ENCODE peak calls at places on chromosomes 6 and 20, in six cellular contexts. H is GM13977, I is left ventricle myocardium inferior, A is heart right ventricle, D is foreskin fibroblast, V is ovary. B is an unnamed sample.

GRCh38 chr6:121780325-121781313 is 345.2 kb downstream of the GJA1 start:
- DNase-seq in H (no peak), I (peak), A (peak), D (peak), V (peak), B (peak)

GRCh38 chr20:53828673-53829085 is 235.0 kb upstream of the ZNF217 start:
- DNase-seq in H (no peak), I (no peak), A (peak), D (peak), V (no peak), B (no peak)

GRCh38 chr6:154403803-154404202 is 47.2 kb upstream of the IPCEF1 start:
- DNase-seq in H (no peak), I (no peak), A (peak), D (peak), V (peak), B (no peak)

GRCh38 chr6:140921366-140922226 is 1211.1 kb upstream of the GJE1 start:
- DNase-seq in H (peak), I (no peak), A (peak), D (peak), V (no peak), B (no peak)

GRCh38 chr6:91288741-91289140 is 701.9 kb upstream of the MAP3K7 start:
- DNase-seq in H (no peak), I (no peak), A (no peak), D (no peak), V (no peak), B (no peak)

GRCh38 chr20:63172726-63173125 is 43.2 kb downstream of the YTHDF1 start:
- DNase-seq in H (peak), I (no peak), A (no peak), D (no peak), V (no peak), B (no peak)

GRCh38 chr6:42375905-42376304 is 75.8 kb downstream of the TRERF1 start:
- DNase-seq in H (no peak), I (no peak), A (no peak), D (no peak), V (no peak), B (no peak)

GRCh38 chr6:27312146-27312949 is at the start of gene POM121L2:
- DNase-seq in H (peak), I (no peak), A (no peak), D (peak), V (no peak), B (no peak)

GRCh38 chr20:20367681-20368413 is at the start of gene INSM1:
- DNase-seq in H (peak), I (no peak), A (no peak), D (no peak), V (no peak), B (no peak)

DNA sequence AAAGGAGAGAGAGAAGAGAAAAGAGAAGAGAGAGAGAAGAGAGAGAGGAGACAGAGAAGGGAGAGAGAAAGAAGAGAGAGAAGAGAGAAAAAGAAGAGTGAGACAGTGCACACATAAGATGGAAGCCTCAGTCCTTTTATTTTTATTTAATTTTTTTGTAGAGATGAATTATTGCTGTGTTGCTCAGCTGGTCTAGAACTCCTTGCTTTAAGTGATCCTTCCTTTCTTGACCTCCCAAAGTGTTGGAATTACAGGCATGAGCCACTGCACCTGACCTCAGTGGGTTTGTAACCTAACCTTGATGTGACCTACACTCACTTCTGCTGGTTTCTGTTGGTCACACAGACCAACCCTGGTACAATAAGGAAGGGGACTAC is 6.3 kb upstream of the CD40 start:
- DNase-seq in H (no peak), I (no peak), A (no peak), D (no peak), V (no peak), B (no peak)
- TF ChIP-seq CTCF in H (no peak), I (no peak), A (no peak), D (no peak), V (no peak), B (no peak)

GRCh38 chr20:4736875-4737274 is 15.2 kb downstream of the PRND start:
- DNase-seq in H (no peak), I (no peak), A (no peak), D (no peak), V (no peak), B (no peak)

GRCh38 chr20:4737857-4738627 is 16.3 kb downstream of the PRND start:
- DNase-seq in H (no peak), I (no peak), A (no peak), D (no peak), V (no peak), B (no peak)

GRCh38 chr20:4740774-4741431 is 19.2 kb downstream of the PRND start:
- DNase-seq in H (peak), I (peak), A (peak), D (peak), V (peak), B (no peak)
- TF ChIP-seq CTCF in H (peak), I (peak), A (peak), D (peak), V (peak), B (peak)

DNA sequence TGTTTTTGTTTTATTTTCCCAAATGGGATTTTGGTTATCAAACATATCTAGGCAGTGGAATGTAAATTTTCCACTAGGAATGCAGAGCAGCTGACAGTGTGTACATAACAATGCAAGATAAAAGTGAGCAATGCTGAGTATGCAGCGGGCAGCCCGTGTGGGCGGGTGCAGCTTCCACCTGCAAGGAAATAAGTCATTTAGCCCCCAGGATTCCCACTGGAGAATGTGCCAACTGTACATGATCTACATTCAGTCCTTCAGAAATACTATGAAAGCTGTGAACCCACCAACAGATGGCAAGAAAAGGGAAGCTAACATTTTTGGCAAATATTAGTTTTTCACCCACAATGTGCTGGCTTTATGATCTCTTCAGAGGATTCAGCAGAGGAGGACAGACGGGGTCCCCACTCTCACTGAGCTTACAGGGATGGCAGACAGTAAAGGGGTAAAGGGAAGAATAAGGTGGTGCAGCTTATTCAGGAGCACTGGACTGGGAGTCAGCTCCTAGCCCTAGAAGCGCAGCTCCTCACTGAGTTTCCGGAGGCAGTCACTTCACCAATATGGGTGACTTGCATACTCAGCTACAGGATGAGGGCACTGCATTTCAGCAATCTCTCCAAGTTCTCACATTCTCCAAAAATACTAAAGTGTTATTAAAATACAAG is 44.2 kb downstream of the DCDC2 start:
- DNase-seq in H (no peak), I (no peak), A (no peak), D (no peak), V (no peak), B (no peak)
- TF ChIP-seq CTCF in H (no peak), I (no peak), A (no peak), D (no peak), V (no peak), B (no peak)

GRCh38 chr20:57654998-57655811 is 35.0 kb upstream of the ZBP1 start:
- DNase-seq in H (peak), I (no peak), A (peak), D (no peak), V (peak), B (peak)
- TF ChIP-seq CTCF in H (no peak), I (no peak), A (no peak), D (no peak), V (no peak), B (no peak)

DNA sequence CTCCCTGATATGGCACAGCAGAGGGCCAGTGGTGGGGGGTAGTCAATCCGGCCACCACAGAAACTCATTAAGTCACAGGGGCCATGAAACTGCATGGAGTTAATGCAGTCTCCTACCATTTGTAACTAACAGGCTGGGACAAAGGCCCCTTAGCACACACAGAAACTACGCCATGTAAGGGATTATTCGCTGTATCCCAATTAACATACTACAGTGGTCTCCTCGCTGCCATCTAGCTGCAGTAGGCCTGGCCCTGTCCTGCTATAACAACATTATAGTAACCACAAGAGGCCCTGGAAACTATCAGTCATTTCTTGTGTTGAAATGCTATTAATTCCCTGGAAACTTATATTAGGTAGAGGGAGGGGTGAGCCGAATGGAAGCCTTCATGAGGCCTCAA is 72.3 kb upstream of the CCN2 start:
- DNase-seq in H (no peak), I (no peak), A (no peak), D (peak), V (no peak), B (no peak)
- TF ChIP-seq CTCF in H (no peak), I (no peak), A (no peak), D (no peak), V (no peak), B (peak)

GRCh38 chr6:147382945-147383554 is 125.4 kb upstream of the SAMD5 start:
- DNase-seq in H (no peak), I (no peak), A (no peak), D (peak), V (no peak), B (no peak)
- TF ChIP-seq CTCF in H (no peak), I (peak), A (peak), D (peak), V (no peak), B (peak)

DNA sequence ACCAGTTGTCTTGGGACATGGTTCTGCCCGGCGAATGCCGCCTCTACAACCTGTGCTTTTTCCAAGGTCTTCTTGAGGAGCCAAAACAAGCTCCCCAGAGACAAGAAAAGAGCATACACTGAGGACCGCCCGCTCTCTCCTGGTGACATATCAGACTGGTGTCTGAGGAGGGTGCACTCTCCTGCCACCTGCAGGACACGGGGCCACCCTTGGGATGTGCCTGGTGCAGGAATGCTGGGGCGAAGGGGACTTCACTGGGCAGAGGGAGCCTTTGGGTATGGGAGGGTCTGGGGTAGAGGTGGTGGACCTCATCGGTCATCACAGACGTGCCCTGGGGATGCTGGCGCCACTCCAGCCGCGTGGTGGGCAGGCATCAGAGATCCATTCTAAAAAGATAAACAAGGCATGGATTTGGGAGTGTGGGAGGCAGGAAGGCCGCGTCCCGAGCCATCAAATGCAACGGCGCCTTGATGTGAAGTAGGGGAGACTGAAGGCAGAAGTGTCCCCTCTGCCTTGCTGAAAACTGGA is 163.3 kb downstream of the CD83 start:
- DNase-seq in H (no peak), I (no peak), A (no peak), D (no peak), V (no peak), B (no peak)
- TF ChIP-seq CTCF in H (no peak), I (no peak), A (peak), D (no peak), V (no peak), B (peak)

GRCh38 chr20:46023999-46024398 is 5.0 kb upstream of the SLC12A5 start:
- DNase-seq in H (no peak), I (no peak), A (no peak), D (no peak), V (no peak), B (no peak)

GRCh38 chr20:46022411-46023147 is 6.4 kb upstream of the SLC12A5 start:
- DNase-seq in H (peak), I (peak), A (peak), D (peak), V (peak), B (no peak)

GRCh38 chr20:46025376-46025783 is 3.6 kb upstream of the SLC12A5 start:
- DNase-seq in H (no peak), I (no peak), A (no peak), D (no peak), V (no peak), B (no peak)

GRCh38 chr20:46021361-46022359 is 7.4 kb upstream of the SLC12A5 start:
- DNase-seq in H (peak), I (no peak), A (no peak), D (peak), V (peak), B (no peak)

GRCh38 chr20:46023148-46023484 is 5.9 kb upstream of the SLC12A5 start:
- DNase-seq in H (no peak), I (no peak), A (no peak), D (no peak), V (no peak), B (no peak)
- TF ChIP-seq CTCF in H (no peak), I (no peak), A (no peak), D (no peak), V (no peak), B (peak)